ENCODE peak calls at places on chromosome X, in five cellular contexts. H is CD4-positive, alpha-beta memory T cell; V is Caki2; A is tibial artery; Z is globus pallidus. M is an unnamed sample.

GRCh38 chrX:107713205-107714195 is 62.1 kb downstream of the TSC22D3 start:
- DNase-seq in H (peak; percentile 45), V (no peak), A (no peak), Z (no peak), M (no peak)

GRCh38 chrX:154398668-154399526 is 720 bp downstream of the RPL10 start:
- DNase-seq in H (peak; percentile 82), V (peak; percentile 77), A (peak; percentile 86), Z (peak; percentile 79), M (no peak)

GRCh38 chrX:133415276-133416105 is at the start of gene GPC4:
- DNase-seq in H (no peak), V (peak; percentile 60), A (peak; percentile 52), Z (no peak), M (no peak)

GRCh38 chrX:48487362-48487785 is 11.4 kb downstream of the FTSJ1 start:
- DNase-seq in H (no peak), V (peak; percentile 97), A (no peak), Z (no peak), M (no peak)

GRCh38 chrX:8845060-8845459 is 43.9 kb upstream of the FAM9A start:
- DNase-seq in H (no peak), V (peak; percentile 88), A (no peak), Z (no peak), M (no peak)

GRCh38 chrX:47563801-47564315 is 2.9 kb downstream of the ARAF start:
- DNase-seq in H (no peak), V (no peak), A (no peak), Z (no peak), M (no peak)

GRCh38 chrX:47644557-47645091 is 5.7 kb downstream of the ELK1 start:
- DNase-seq in H (no peak), V (no peak), A (no peak), Z (no peak), M (no peak)

GRCh38 chrX:44828008-44828605 is 15.7 kb upstream of the DUSP21 start:
- DNase-seq in H (no peak), V (peak; percentile 64), A (no peak), Z (no peak), M (peak; percentile 83)

GRCh38 chrX:30607155-30607554 is 29.6 kb upstream of the TASL start:
- DNase-seq in H (no peak), V (no peak), A (no peak), Z (no peak), M (no peak)

GRCh38 chrX:54639018-54639345 is 109.0 kb downstream of the GNL3L start:
- DNase-seq in H (no peak), V (no peak), A (no peak), Z (no peak), M (no peak)

GRCh38 chrX:37684426-37684825 is 1.2 kb upstream of the XK start:
- DNase-seq in H (no peak), V (no peak), A (no peak), Z (no peak), M (no peak)

GRCh38 chrX:133852837-133853236 is 132.6 kb downstream of the GPC3 start:
- DNase-seq in H (no peak), V (no peak), A (no peak), Z (no peak), M (no peak)

GRCh38 chrX:116379854-116380253 is 56.6 kb upstream of the SLC6A14 start:
- DNase-seq in H (no peak), V (no peak), A (peak; percentile 22), Z (no peak), M (no peak)

GRCh38 chrX:51694254-51694653 is 11.6 kb upstream of the CENPVL2 start:
- DNase-seq in H (no peak), V (no peak), A (no peak), Z (no peak), M (no peak)

GRCh38 chrX:2955281-2955680 is 26.1 kb upstream of the ARSD start:
- DNase-seq in H (no peak), V (no peak), A (no peak), Z (no peak), M (no peak)

GRCh38 chrX:15985937-15986336 is 131.3 kb upstream of the AP1S2 start:
- DNase-seq in H (no peak), V (no peak), A (no peak), Z (no peak), M (no peak)

GRCh38 chrX:153494541-153495361 is at the start of gene BGN:
- DNase-seq in H (no peak), V (no peak), A (peak; percentile 47), Z (peak; percentile 37), M (no peak)

GRCh38 chrX:10098235-10098819 is 58.4 kb upstream of the CLCN4 start:
- DNase-seq in H (peak; percentile 82), V (no peak), A (no peak), Z (no peak), M (no peak)

GRCh38 chrX:124216396-124217124 is 115.9 kb upstream of the TEX13D start:
- DNase-seq in H (no peak), V (no peak), A (no peak), Z (no peak), M (no peak)

GRCh38 chrX:9595131-9595530 is 130.3 kb downstream of the TBL1X start:
- DNase-seq in H (no peak), V (no peak), A (no peak), Z (no peak), M (no peak)

GRCh38 chrX:53494427-53494826 is 60.3 kb upstream of the HSD17B10 start:
- DNase-seq in H (no peak), V (no peak), A (peak; percentile 19), Z (no peak), M (no peak)

GRCh38 chrX:39675619-39676018 is 422.1 kb downstream of the BCOR start:
- DNase-seq in H (no peak), V (no peak), A (peak; percentile 80), Z (no peak), M (no peak)